ENCODE peak calls at places on chromosomes 1 and 21, in four cellular contexts. K is HL-60, U is K562, O is GM12878. S is an unnamed sample.

GRCh38 chr1:1777950-1778826 is at the start of gene NADK:
- DNase-seq in O (no peak), K (peak; percentile 42), U (peak; percentile 87), S (peak; percentile 74)

GRCh38 chr1:190179817-190180216 is 297.8 kb downstream of the BRINP3 start:
- DNase-seq in U (no peak), K (no peak), O (no peak), S (no peak)

GRCh38 chr1:33612877-33613487 is 140.5 kb downstream of the ZSCAN20 start:
- DNase-seq in O (no peak), U (peak; percentile 81), K (peak; percentile 51), S (peak; percentile 57)

GRCh38 chr1:91791691-91792392 is 94.1 kb downstream of the TGFBR3 start:
- DNase-seq in U (no peak), O (no peak), K (no peak), S (no peak)

GRCh38 chr1:211480941-211481545 is 10.9 kb downstream of the RD3 start:
- DNase-seq in K (no peak), U (no peak), O (no peak), S (no peak)

GRCh38 chr1:173367136-173367535 is 110.0 kb upstream of the PRDX6 start:
- DNase-seq in U (no peak), O (no peak), K (no peak), S (no peak)

GRCh38 chr1:26945728-26946127 is 14.5 kb downstream of the KDF1 start:
- DNase-seq in O (no peak), K (no peak), U (no peak), S (no peak)

GRCh38 chr1:208538587-208538986 is 294.4 kb upstream of the PLXNA2 start:
- DNase-seq in K (no peak), U (no peak), O (no peak), S (no peak)

GRCh38 chr1:223337174-223337869 is 26.7 kb downstream of the SUSD4 start:
- DNase-seq in O (no peak), U (no peak), K (no peak), S (no peak)

GRCh38 chr1:151621351-151621750 is 9.5 kb downstream of the SNX27 start:
- DNase-seq in K (no peak), U (no peak), O (no peak), S (no peak)

GRCh38 chr21:42598159-42598735 is 55.2 kb upstream of the PDE9A start:
- DNase-seq in K (no peak), O (no peak), U (no peak), S (no peak)

GRCh38 chr21:45427331-45428271 is 22.6 kb downstream of the COL18A1 start:
- DNase-seq in O (no peak), U (peak; percentile 73), K (no peak), S (no peak)

GRCh38 chr1:92486251-92487077 is at the start of gene GFI1:
- DNase-seq in O (no peak), K (peak; percentile 96), U (no peak), S (peak; percentile 45)

GRCh38 chr1:229694053-229694693 is 68.1 kb downstream of the URB2 start:
- DNase-seq in K (no peak), O (no peak), U (no peak), S (no peak)

GRCh38 chr1:14769486-14770274 is 171.2 kb downstream of the KAZN start:
- DNase-seq in O (no peak), U (no peak), K (no peak), S (no peak)

GRCh38 chr1:177383715-177384114 is 213.0 kb downstream of the BRINP2 start:
- DNase-seq in U (no peak), K (no peak), O (no peak), S (no peak)

GRCh38 chr1:238991730-238992490 is 394.5 kb upstream of the CHRM3 start:
- DNase-seq in U (no peak), O (no peak), K (no peak), S (no peak)

GRCh38 chr1:6701437-6702153 is at the start of gene DNAJC11:
- DNase-seq in K (peak; percentile 90), U (peak; percentile 96), O (peak; percentile 31), S (peak; percentile 96)
- TF ChIP-seq SPI1 in K (no peak), U (no peak), O (no peak), S (no peak)

GRCh38 chr21:18041012-18041411 is 203.6 kb upstream of the CHODL start:
- DNase-seq in O (no peak), U (peak; percentile 2), K (peak; percentile 26), S (no peak)
- TF ChIP-seq SPI1 in O (no peak), U (no peak), K (no peak), S (no peak)

DNA sequence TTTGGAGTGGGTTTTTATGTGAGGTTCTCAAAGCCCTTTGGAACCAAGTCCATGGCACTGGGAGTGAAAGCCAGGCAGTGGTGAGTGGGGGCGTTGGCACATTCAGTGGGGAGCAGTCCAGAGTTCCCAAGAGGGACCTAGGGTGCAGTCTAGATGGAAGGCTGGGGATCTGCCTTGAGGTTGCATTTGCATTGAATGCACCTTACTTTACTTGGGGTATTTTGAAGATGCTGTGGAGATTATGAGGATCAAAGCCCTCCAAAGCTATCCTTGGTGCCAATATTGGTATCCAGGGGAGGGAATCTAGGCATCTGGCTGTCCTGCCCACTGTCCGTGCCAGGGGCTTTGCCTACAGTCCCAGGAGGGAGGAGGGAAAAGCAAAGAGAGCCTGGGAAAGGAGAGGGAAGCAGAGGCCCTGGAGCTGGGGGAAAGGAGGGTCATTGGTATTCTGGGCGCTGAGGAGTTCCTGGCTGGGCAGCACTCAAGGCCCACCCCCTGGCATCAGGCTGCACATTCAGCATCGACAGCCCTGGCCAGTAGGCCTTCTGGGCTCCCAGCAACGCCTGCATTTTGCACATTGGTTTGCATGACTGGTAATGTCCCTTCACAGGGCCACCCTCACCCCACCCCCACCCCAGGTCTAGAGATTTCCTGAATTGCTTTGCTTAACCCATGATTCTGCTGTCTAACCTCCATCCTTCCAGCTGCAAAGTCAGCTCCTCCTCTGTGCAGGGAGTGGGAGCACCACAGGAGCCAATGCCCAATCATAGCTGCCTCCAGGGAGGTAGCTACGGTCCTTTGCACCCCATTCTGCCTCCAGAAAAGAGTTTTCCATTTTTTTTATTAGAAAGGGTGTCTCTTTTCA is 843 bp upstream of the BCAN start:
- DNase-seq in U (no peak), O (no peak), K (no peak), S (no peak)
- TF ChIP-seq SPI1 in U (no peak), O (no peak), K (no peak), S (no peak)

GRCh38 chr1:215160351-215160750 is 77.8 kb downstream of the KCNK2 start:
- DNase-seq in O (no peak), U (no peak), K (no peak), S (no peak)
- TF ChIP-seq SPI1 in O (no peak), U (no peak), K (no peak), S (no peak)

DNA sequence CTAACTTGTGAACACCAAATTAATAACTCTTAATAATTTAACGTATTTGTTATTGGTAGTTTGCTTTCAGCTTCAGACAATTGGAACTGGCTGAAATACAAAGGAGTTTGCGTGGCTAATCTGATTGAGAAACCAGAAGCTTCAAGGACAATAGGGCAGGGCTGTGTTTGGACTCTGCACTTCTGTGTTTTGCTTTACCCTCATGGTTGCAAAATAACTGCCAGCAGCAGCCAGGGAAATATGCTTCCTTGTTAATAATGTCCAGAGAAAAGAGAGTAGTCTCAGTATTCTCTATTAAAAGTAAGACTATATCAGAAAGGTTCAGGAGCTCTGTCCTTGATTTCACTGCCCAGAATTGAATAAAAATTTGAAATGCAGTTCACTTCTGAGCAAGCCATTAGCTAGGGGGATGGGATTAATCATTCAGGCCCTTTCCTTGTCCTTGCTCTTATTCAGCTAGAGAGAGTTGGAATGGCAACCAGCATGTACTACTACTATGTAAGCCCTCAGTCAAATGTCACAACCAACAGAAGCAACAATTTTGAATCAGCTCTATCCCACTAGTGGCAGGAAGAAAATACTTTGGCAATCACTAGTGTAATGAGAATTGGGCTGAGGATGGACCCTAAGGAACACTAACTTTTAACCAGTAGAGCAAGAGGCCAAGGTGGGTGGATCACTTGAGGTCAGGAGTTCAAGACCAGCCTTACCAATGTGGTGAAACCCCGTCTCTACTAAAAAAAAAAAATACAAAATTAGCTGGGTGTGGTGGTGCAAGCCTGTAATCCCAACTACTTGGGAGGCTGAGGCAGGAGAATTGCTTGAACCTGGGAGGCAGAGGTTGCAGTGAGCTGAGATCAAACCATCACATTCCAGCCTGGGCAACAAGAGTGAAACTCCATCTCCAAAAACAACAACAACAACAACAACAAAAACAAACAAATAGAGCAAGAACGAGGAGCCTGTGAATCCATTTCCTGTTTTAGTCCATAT is 76.8 kb downstream of the POU2F1 start:
- DNase-seq in O (no peak), U (no peak), K (peak; percentile 88), S (no peak)
- TF ChIP-seq SPI1 in O (no peak), U (peak; percentile 8), K (peak; percentile 87), S (no peak)

S was measured in GM12891.